ENCODE peak calls at places on chromosomes 3 and 15, in nine cellular contexts. V is T-helper 2 cell, R is NCI-H2107, I is ELF-1, F is SW480, G is heart left ventricle, N is Panc1, H is T-helper 1 cell, S is ovary. U is an unnamed sample.

GRCh38 chr15:80619677-80620076 is 75.4 kb upstream of the ABHD17C start:
- DNase-seq in R (no peak), G (no peak), S (no peak), V (no peak), I (no peak), H (no peak), F (peak; percentile 44), N (no peak), U (no peak)

GRCh38 chr3:13158871-13159270 is 85.6 kb upstream of the IQSEC1 start:
- DNase-seq in N (no peak), H (no peak), R (no peak), V (no peak), S (no peak), I (no peak), F (no peak), G (no peak), U (no peak)

GRCh38 chr3:123535580-123535979 is 49.3 kb downstream of the HACD2 start:
- DNase-seq in G (no peak), V (no peak), H (no peak), N (no peak), S (no peak), F (no peak), R (no peak), I (no peak), U (no peak)

GRCh38 chr3:150956376-150956775 is 16.2 kb downstream of the CLRN1 start:
- DNase-seq in I (no peak), N (no peak), S (no peak), R (no peak), H (no peak), F (no peak), G (no peak), V (no peak), U (no peak)

GRCh38 chr3:71723452-71724170 is 1.6 kb downstream of the EIF4E3 start:
- DNase-seq in I (no peak), F (no peak), H (peak; percentile 33), S (no peak), V (peak; percentile 62), N (no peak), R (no peak), G (no peak), U (no peak)

GRCh38 chr15:50109086-50109987 is 9.7 kb downstream of the ATP8B4 start:
- DNase-seq in S (no peak), G (no peak), I (no peak), H (no peak), F (no peak), V (no peak), N (no peak), R (no peak), U (no peak)

GRCh38 chr3:190293621-190294020 is 28.6 kb downstream of the CLDN1 start:
- DNase-seq in G (no peak), I (no peak), F (no peak), S (no peak), N (no peak), R (no peak), H (no peak), V (no peak), U (no peak)

GRCh38 chr3:135918600-135918999 is 46.9 kb upstream of the PPP2R3A start:
- DNase-seq in H (no peak), N (no peak), G (no peak), I (no peak), V (no peak), F (peak; percentile 32), S (no peak), R (no peak), U (no peak)

GRCh38 chr15:58095415-58095814 is 29.9 kb upstream of the ALDH1A2 start:
- DNase-seq in G (no peak), V (no peak), S (no peak), F (no peak), H (no peak), N (no peak), I (no peak), R (no peak), U (no peak)

GRCh38 chr3:125143982-125144652 is 68.4 kb downstream of the SLC12A8 start:
- DNase-seq in G (no peak), F (no peak), V (no peak), H (no peak), N (no peak), R (no peak), S (peak; percentile 47), I (peak; percentile 62), U (no peak)

GRCh38 chr15:55683366-55683765 is 59.6 kb downstream of the PRTG start:
- DNase-seq in H (no peak), I (no peak), G (no peak), V (no peak), S (no peak), N (no peak), R (no peak), F (no peak), U (no peak)

GRCh38 chr3:47425959-47426358 is 45.1 kb downstream of the PTPN23 start:
- DNase-seq in H (no peak), V (no peak), N (no peak), G (no peak), S (no peak), R (no peak), I (no peak), F (no peak), U (no peak)

GRCh38 chr15:55344206-55344605 is 25.2 kb downstream of the PIGB start:
- DNase-seq in V (no peak), H (no peak), R (no peak), I (peak; percentile 61), N (no peak), S (no peak), F (no peak), G (no peak), U (no peak)

GRCh38 chr3:9938966-9939365 is 5.3 kb downstream of the CRELD1 start:
- DNase-seq in G (no peak), V (no peak), S (no peak), H (no peak), R (no peak), I (no peak), F (no peak), N (no peak), U (no peak)

GRCh38 chr15:59687831-59688230 is 1.3 kb downstream of the BNIP2 start:
- DNase-seq in S (no peak), G (no peak), F (peak; percentile 20), V (peak; percentile 26), R (no peak), N (no peak), H (peak; percentile 4), I (no peak), U (no peak)

GRCh38 chr3:76505202-76505875 is 534.6 kb upstream of the ROBO2 start:
- DNase-seq in S (no peak), H (no peak), I (no peak), N (no peak), R (no peak), G (no peak), F (no peak), V (no peak), U (no peak)

GRCh38 chr15:96345560-96346389 is 15.3 kb downstream of the NR2F2 start:
- DNase-seq in S (peak; percentile 85), H (no peak), N (no peak), V (no peak), I (peak; percentile 76), R (no peak), G (peak; percentile 83), F (peak; percentile 67), U (peak; percentile 71)

GRCh38 chr15:35195649-35196048 is 110.6 kb upstream of the NANOGP8 start:
- DNase-seq in G (no peak), V (no peak), N (no peak), F (no peak), R (no peak), I (peak; percentile 11), S (no peak), H (no peak), U (no peak)

GRCh38 chr3:194573680-194574437 is 59.4 kb downstream of the TMEM44 start:
- DNase-seq in N (no peak), V (no peak), I (peak; percentile 61), S (no peak), F (peak; percentile 43), R (peak; percentile 60), H (peak; percentile 12), G (peak; percentile 53), U (peak; percentile 21)

GRCh38 chr3:32045091-32045964 is 61.1 kb upstream of the GPD1L start:
- DNase-seq in N (peak; percentile 59), R (no peak), G (peak; percentile 15), F (no peak), I (peak; percentile 8), S (peak; percentile 26), H (no peak), V (no peak), U (no peak)

GRCh38 chr3:171806200-171807128 is 3.8 kb downstream of the PLD1 start:
- DNase-seq in S (no peak), G (no peak), N (peak; percentile 79), V (no peak), H (no peak), R (no peak), F (peak; percentile 36), I (no peak), U (no peak)

GRCh38 chr3:185308126-185308754 is 54.4 kb upstream of the EHHADH start:
- DNase-seq in H (no peak), G (peak; percentile 12), N (peak; percentile 45), S (no peak), F (peak; percentile 41), I (peak; percentile 94), V (no peak), R (peak; percentile 21), U (no peak)

GRCh38 chr3:189148090-189148507 is 23.7 kb upstream of the TPRG1 start:
- DNase-seq in N (no peak), F (peak; percentile 68), V (peak; percentile 31), I (peak; percentile 73), R (peak; percentile 63), S (peak; percentile 72), G (peak; percentile 54), H (peak; percentile 42), U (peak; percentile 86)

GRCh38 chr3:193788189-193788946 is 195.4 kb downstream of the OPA1 start:
- DNase-seq in F (peak; percentile 79), G (peak; percentile 73), H (no peak), N (no peak), R (peak; percentile 63), I (peak; percentile 92), V (no peak), S (peak; percentile 57), U (no peak)

GRCh38 chr3:141452045-141452444 is 34.8 kb upstream of the RASA2 start:
- DNase-seq in S (no peak), G (no peak), H (no peak), R (peak; percentile 17), I (peak; percentile 25), N (peak; percentile 47), F (peak; percentile 58), V (no peak), U (no peak)

GRCh38 chr15:79673416-79674123 is 223.2 kb downstream of the MTHFS start:
- DNase-seq in R (no peak), V (no peak), H (no peak), I (peak; percentile 14), F (no peak), N (no peak), S (no peak), G (no peak), U (no peak)

GRCh38 chr15:58258501-58259274 is 120.5 kb downstream of the AQP9 start:
- DNase-seq in S (no peak), G (no peak), H (no peak), V (no peak), R (no peak), F (no peak), I (no peak), N (no peak), U (no peak)

GRCh38 chr15:81407679-81408078 is 33.7 kb upstream of the TMC3 start:
- DNase-seq in S (no peak), F (no peak), H (no peak), N (no peak), V (no peak), G (peak; percentile 13), R (no peak), I (no peak), U (no peak)

GRCh38 chr3:19931767-19932188 is 2.2 kb downstream of the EFHB start:
- DNase-seq in G (no peak), S (no peak), I (no peak), R (no peak), F (peak; percentile 7), V (no peak), H (no peak), N (no peak), U (no peak)

GRCh38 chr3:128170866-128171516 is 17.7 kb downstream of the EEFSEC start:
- DNase-seq in R (peak; percentile 69), F (peak; percentile 71), G (peak; percentile 62), H (no peak), I (peak; percentile 73), V (no peak), N (peak; percentile 36), S (peak; percentile 67), U (no peak)

GRCh38 chr3:81299486-81299885 is 462.0 kb downstream of the GBE1 start:
- DNase-seq in V (no peak), H (no peak), S (no peak), I (no peak), R (no peak), G (no peak), N (no peak), F (no peak), U (no peak)